ENCODE peak calls at places on chromosomes 5 and 9, in five cellular contexts. X is HCT116, M is HepG2, P is GM12878, J is H1. T is an unnamed sample.
A peak's percentile ranks its signal among the peaks of the same experiment; 100 is the strongest.

GRCh38 chr5:51230336-51230735 is 152.9 kb upstream of the ISL1 start:
- DNase-seq in X (no peak), M (no peak), P (no peak), J (no peak), T (no peak)

GRCh38 chr9:114000671-114001409 is 77.3 kb downstream of the AMBP start:
- DNase-seq in X (no peak), M (no peak), P (no peak), J (no peak), T (no peak)

GRCh38 chr9:135077497-135078200 is 9.8 kb upstream of the OLFM1 start:
- DNase-seq in X (no peak), M (no peak), P (no peak), J (peak; percentile 88), T (peak; percentile 51)

GRCh38 chr5:151622367-151623097 is 31.4 kb upstream of the FAT2 start:
- DNase-seq in X (no peak), M (no peak), P (no peak), J (no peak), T (no peak)

GRCh38 chr9:115593587-115594091 is 475.7 kb upstream of the TNC start:
- DNase-seq in X (peak; percentile 23), M (peak; percentile 4), P (no peak), J (peak; percentile 49), T (peak; percentile 13)

GRCh38 chr5:150061538-150061995 is 24.8 kb downstream of the CSF1R start:
- DNase-seq in X (no peak), M (no peak), P (no peak), J (no peak), T (no peak)

GRCh38 chr9:133286523-133286922 is 11.5 kb upstream of the ABO start:
- DNase-seq in X (no peak), M (no peak), P (no peak), J (no peak), T (no peak)

GRCh38 chr5:139410886-139411835 is 7.3 kb upstream of the SPATA24 start:
- DNase-seq in X (no peak), M (no peak), P (no peak), J (no peak), T (no peak)

GRCh38 chr5:85337400-85337799 is 952.7 kb upstream of the EDIL3 start:
- DNase-seq in X (no peak), M (no peak), P (no peak), J (no peak), T (no peak)

GRCh38 chr5:154593091-154593490 is 115.1 kb upstream of the HAND1 start:
- DNase-seq in X (no peak), M (no peak), P (no peak), J (no peak), T (no peak)

GRCh38 chr5:143233020-143233419 is 170.5 kb downstream of the NR3C1 start:
- DNase-seq in X (no peak), M (no peak), P (no peak), J (no peak), T (no peak)

GRCh38 chr5:15013654-15014463 is 142.3 kb upstream of the ANKH start:
- DNase-seq in X (peak; percentile 58), M (peak; percentile 75), P (no peak), J (no peak), T (peak; percentile 45)

GRCh38 chr5:90472783-90473182 is 1.8 kb downstream of the MBLAC2 start:
- DNase-seq in X (no peak), M (no peak), P (no peak), J (no peak), T (no peak)

GRCh38 chr5:76818844-76819831 is at the start of gene F2RL1:
- DNase-seq in X (peak; percentile 90), M (peak; percentile 81), P (no peak), J (peak; percentile 88), T (peak; percentile 60)
- TF ChIP-seq ATF3 in X (no peak), M (no peak), P (no peak), J (no peak), T (no peak)

GRCh38 chr9:34154052-34154451 is 24.8 kb upstream of the UBAP1 start:
- DNase-seq in X (no peak), M (no peak), P (no peak), J (no peak), T (no peak)

GRCh38 chr9:34157308-34157707 is 21.5 kb upstream of the UBAP1 start:
- DNase-seq in X (no peak), M (no peak), P (no peak), J (no peak), T (no peak)

GRCh38 chr9:34163439-34163838 is 15.4 kb upstream of the UBAP1 start:
- DNase-seq in X (no peak), M (no peak), P (no peak), J (no peak), T (no peak)

GRCh38 chr9:34158362-34158869 is 20.4 kb upstream of the UBAP1 start:
- DNase-seq in X (no peak), M (peak; percentile 79), P (no peak), J (no peak), T (peak; percentile 73)

GRCh38 chr9:34157898-34158297 is 20.9 kb upstream of the UBAP1 start:
- DNase-seq in X (no peak), M (no peak), P (no peak), J (no peak), T (no peak)
- TF ChIP-seq JUND in X (no peak), M (no peak), P (no peak), J (no peak), T (no peak)

GRCh38 chr9:86723351-86723750 is 224.0 kb downstream of the GAS1 start:
- DNase-seq in X (no peak), M (no peak), P (no peak), J (no peak), T (no peak)
- TF ChIP-seq ATF3 in X (no peak), M (no peak), P (no peak), J (no peak), T (no peak)

GRCh38 chr5:30050056-30050815 is 1143.2 kb upstream of the CDH6 start:
- DNase-seq in X (no peak), M (no peak), P (no peak), J (no peak), T (no peak)
- TF ChIP-seq JUND in X (no peak), M (no peak), P (no peak), J (no peak), T (no peak)

GRCh38 chr9:16310288-16311145 is 560.0 kb downstream of the BNC2 start:
- DNase-seq in X (no peak), M (no peak), P (no peak), J (no peak), T (no peak)
- TF ChIP-seq ATF3 in X (no peak), M (no peak), P (no peak), J (no peak), T (no peak)

GRCh38 chr5:169431386-169431785 is 130.4 kb upstream of the SLIT3 start:
- DNase-seq in X (no peak), M (no peak), P (no peak), J (no peak), T (no peak)
- TF ChIP-seq JUND in X (no peak), M (no peak), P (no peak), J (no peak), T (no peak)